ENCODE peak calls at places on chromosomes 12 and 14, in six cellular contexts. S is H54, T is NB4, R is IMR-90, P is lower leg skin, X is stomach. L is an unnamed sample.

GRCh38 chr12:89354630-89354931 is 2.3 kb upstream of the DUSP6 start:
- DNase-seq in P (no peak), X (no peak), S (no peak), R (peak), T (peak), L (no peak)

GRCh38 chr12:79547044-79547734 is 143.6 kb downstream of the PAWR start:
- DNase-seq in P (peak), R (peak), T (no peak), S (peak), X (no peak), L (no peak)

GRCh38 chr14:22819191-22819988 is 4.2 kb upstream of the SLC7A7 start:
- DNase-seq in X (peak), S (no peak), P (peak), R (peak), T (no peak), L (no peak)

GRCh38 chr12:480831-481230 is 21.1 kb downstream of the B4GALNT3 start:
- DNase-seq in S (no peak), P (no peak), T (peak), X (no peak), R (peak), L (no peak)

GRCh38 chr12:23666866-23667265 is 282.6 kb downstream of the SOX5 start:
- DNase-seq in T (no peak), P (no peak), R (no peak), S (no peak), X (no peak), L (no peak)

GRCh38 chr14:82385043-82385442 is 851.4 kb upstream of the SEL1L start:
- DNase-seq in X (no peak), S (no peak), T (no peak), P (no peak), R (no peak), L (no peak)

GRCh38 chr12:98483621-98484455 is 31.6 kb upstream of the TMPO start:
- DNase-seq in T (no peak), P (no peak), X (no peak), R (no peak), S (no peak), L (no peak)

GRCh38 chr14:59150990-59151389 is 37.5 kb upstream of the DAAM1 start:
- DNase-seq in P (no peak), T (peak), X (no peak), R (no peak), S (no peak), L (no peak)

GRCh38 chr14:47843236-47843635 is 167.8 kb upstream of the MDGA2 start:
- DNase-seq in R (no peak), S (no peak), X (no peak), P (no peak), T (no peak), L (no peak)

GRCh38 chr14:103512701-103513611 is 9.7 kb downstream of the CKB start:
- DNase-seq in R (peak), S (no peak), T (no peak), P (peak), X (peak), L (peak)

GRCh38 chr12:108352591-108352990 is 13.5 kb upstream of the CMKLR1 start:
- DNase-seq in S (no peak), T (no peak), X (no peak), R (no peak), P (no peak), L (no peak)

GRCh38 chr12:42130670-42131402 is 13.8 kb downstream of the GXYLT1 start:
- DNase-seq in S (no peak), R (peak), X (no peak), P (peak), T (peak), L (peak)

GRCh38 chr12:49032276-49032675 is 13.7 kb upstream of the PRKAG1 start:
- DNase-seq in R (no peak), X (no peak), P (no peak), T (peak), S (no peak), L (no peak)

GRCh38 chr12:49031573-49032161 is 13.1 kb upstream of the PRKAG1 start:
- DNase-seq in S (no peak), T (no peak), P (no peak), R (no peak), X (no peak), L (no peak)

GRCh38 chr12:49030119-49030518 is 11.5 kb upstream of the PRKAG1 start:
- DNase-seq in R (no peak), S (no peak), P (no peak), X (no peak), T (no peak), L (no peak)

GRCh38 chr12:49032679-49033447 is 14.3 kb upstream of the PRKAG1 start:
- DNase-seq in S (no peak), R (no peak), P (no peak), X (no peak), T (no peak), L (no peak)

DNA sequence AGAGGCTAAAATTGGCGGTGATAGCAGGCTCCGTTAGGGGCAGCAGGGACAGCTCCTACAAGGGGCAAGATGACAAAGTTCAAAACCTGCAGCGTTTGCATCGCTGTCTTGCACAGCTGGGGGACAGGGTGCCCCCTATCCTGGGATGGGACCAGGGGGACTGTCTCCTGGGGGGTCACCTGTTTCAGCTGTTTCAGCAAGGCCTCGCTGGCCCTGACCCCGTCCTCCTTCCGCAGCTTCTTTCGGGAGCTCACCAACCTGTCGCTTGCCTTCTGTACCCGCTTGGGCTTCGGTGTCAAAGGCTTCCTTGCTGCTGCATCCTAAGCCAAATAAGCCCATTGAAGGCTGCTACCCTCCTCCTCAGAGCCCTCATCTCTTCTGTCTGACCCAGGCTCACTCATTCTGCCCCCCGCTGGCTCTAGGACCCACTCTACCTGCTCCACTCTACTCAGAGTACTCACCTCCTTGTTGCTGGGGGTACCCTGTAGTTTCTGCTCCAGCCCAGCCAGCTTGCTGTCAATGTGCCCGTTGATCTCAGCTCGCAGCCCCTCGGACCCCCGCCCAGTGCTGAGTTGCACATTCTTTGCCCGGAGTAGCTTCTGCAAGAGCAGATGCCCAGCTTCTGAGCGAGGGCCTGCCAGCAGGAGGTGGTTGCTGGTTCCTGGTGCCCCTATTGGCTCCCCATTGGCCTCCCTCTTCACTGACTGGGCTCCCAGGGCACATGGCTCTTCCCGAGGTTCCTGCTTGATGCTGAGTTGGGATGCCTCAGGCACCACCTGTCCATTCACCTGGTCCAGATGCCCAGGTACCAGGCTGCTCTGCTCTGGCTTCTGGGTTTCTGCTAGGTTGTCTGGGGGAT is 12.4 kb upstream of the PRKAG1 start:
- DNase-seq in R (no peak), X (no peak), S (no peak), T (no peak), P (no peak), L (no peak)
- TF ChIP-seq POLR2A in R (no peak), X (no peak), S (no peak), T (no peak), P (no peak), L (no peak)

GRCh38 chr14:104624939-104625338 is 20.4 kb upstream of the TMEM179 start:
- DNase-seq in X (no peak), S (no peak), P (no peak), T (no peak), R (no peak), L (no peak)
- TF ChIP-seq POLR2A in X (no peak), S (no peak), P (no peak), T (no peak), R (no peak), L (no peak)

GRCh38 chr12:118456741-118457140 is 80.4 kb downstream of the SUDS3 start:
- DNase-seq in P (no peak), X (no peak), T (no peak), R (no peak), S (no peak), L (no peak)

GRCh38 chr12:118463677-118464076 is 87.3 kb downstream of the SUDS3 start:
- DNase-seq in X (no peak), P (no peak), R (no peak), S (no peak), T (no peak), L (no peak)

GRCh38 chr12:118455327-118455726 is 79.0 kb downstream of the SUDS3 start:
- DNase-seq in T (peak), R (no peak), X (no peak), S (no peak), P (no peak), L (no peak)

GRCh38 chr12:118459110-118459509 is 82.8 kb downstream of the SUDS3 start:
- DNase-seq in X (no peak), T (no peak), S (no peak), P (no peak), R (no peak), L (no peak)
- TF ChIP-seq POLR2A in X (no peak), T (no peak), S (no peak), P (no peak), R (no peak), L (no peak)

GRCh38 chr14:94295360-94296180 is 2.5 kb upstream of the SERPINA10 start:
- DNase-seq in P (no peak), S (no peak), R (no peak), T (no peak), X (no peak), L (no peak)
- TF ChIP-seq POLR2A in P (no peak), S (no peak), R (no peak), T (no peak), X (no peak), L (no peak)

DNA sequence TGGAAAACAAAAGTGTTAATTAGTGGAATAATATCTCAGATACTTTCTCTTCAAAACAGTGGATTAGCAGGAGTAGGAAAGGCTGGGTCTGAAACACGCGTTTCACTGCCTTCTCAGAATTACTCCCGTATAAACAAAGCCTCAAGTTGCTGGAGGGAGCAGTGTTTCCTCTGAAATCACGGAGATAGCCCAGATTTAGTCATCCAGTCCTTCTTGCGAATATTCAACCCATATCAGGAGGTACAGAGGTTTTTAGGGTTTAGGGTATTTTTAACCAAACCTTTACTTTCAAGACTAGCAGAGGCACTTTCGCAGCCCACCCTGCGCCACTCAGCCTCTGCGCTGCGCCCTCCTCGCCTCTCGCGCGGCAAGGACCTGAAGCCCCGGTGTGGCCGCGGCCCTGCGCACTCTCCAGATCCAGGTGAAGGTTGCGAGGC is 2.1 kb upstream of the SAMD4A start:
- DNase-seq in X (no peak), S (no peak), R (peak), P (peak), T (peak), L (peak)
- TF ChIP-seq POLR2A in X (no peak), S (no peak), R (no peak), P (no peak), T (no peak), L (no peak)

GRCh38 chr14:68820536-68820935 is 27.7 kb upstream of the ZFP36L1 start:
- DNase-seq in R (no peak), T (no peak), P (no peak), X (no peak), S (no peak), L (no peak)

GRCh38 chr14:68823434-68824206 is 30.8 kb upstream of the ZFP36L1 start:
- DNase-seq in P (no peak), S (no peak), X (no peak), R (no peak), T (no peak), L (no peak)

GRCh38 chr14:68820999-68821683 is 28.3 kb upstream of the ZFP36L1 start:
- DNase-seq in S (no peak), P (no peak), T (no peak), X (no peak), R (no peak), L (no peak)

GRCh38 chr14:68822964-68823363 is 30.1 kb upstream of the ZFP36L1 start:
- DNase-seq in S (no peak), R (no peak), T (no peak), X (no peak), P (no peak), L (no peak)

GRCh38 chr14:68822132-68822651 is 29.3 kb upstream of the ZFP36L1 start:
- DNase-seq in R (no peak), X (no peak), P (no peak), T (no peak), S (no peak), L (no peak)
- TF ChIP-seq POLR2A in R (no peak), X (no peak), P (no peak), T (no peak), S (no peak), L (no peak)

L was measured in erythroblast.